ENCODE peak calls at places on chromosomes 4 and X, in four cellular contexts. One of them, this sample, is unnamed.

GRCh38 chr4:52069566-52069965 is 18.5 kb downstream of the SPATA18 start:
- DNase-seq in NCI-H2029 treated with DMSO at 0.1 percent for 48 hours: no peak
- DNase-seq in stimulated activated CD4-positive, alpha-beta T cell treated with anti-CD3 and anti-CD28 coated beads, TNF-alpha, amount 100 ng/mL, for 48 hours: no peak
- DNase-seq in activated CD4-positive, alpha-beta T cell treated with anti-CD3 and anti-CD28 coated beads, Interleukin-2, amount 10 ng/mL, durations not matched to agents 7 days and 5 days: no peak
- DNase-seq in this sample: no peak

GRCh38 chrX:154317391-154318000 is 21.9 kb downstream of the TKTL1 start:
- DNase-seq in stimulated activated CD4-positive, alpha-beta T cell treated with anti-CD3 and anti-CD28 coated beads, TNF-alpha, amount 100 ng/mL, for 48 hours: no peak
- DNase-seq in activated CD4-positive, alpha-beta T cell treated with anti-CD3 and anti-CD28 coated beads, Interleukin-2, amount 10 ng/mL, durations not matched to agents 7 days and 5 days: no peak
- DNase-seq in NCI-H2029 treated with DMSO at 0.1 percent for 48 hours: no peak
- DNase-seq in this sample: peak

GRCh38 chrX:44245730-44246129 is 97.7 kb downstream of the EFHC2 start:
- DNase-seq in stimulated activated CD4-positive, alpha-beta T cell treated with anti-CD3 and anti-CD28 coated beads, TNF-alpha, amount 100 ng/mL, for 48 hours: no peak
- DNase-seq in NCI-H2029 treated with DMSO at 0.1 percent for 48 hours: no peak
- DNase-seq in activated CD4-positive, alpha-beta T cell treated with anti-CD3 and anti-CD28 coated beads, Interleukin-2, amount 10 ng/mL, durations not matched to agents 7 days and 5 days: peak
- DNase-seq in this sample: no peak

GRCh38 chrX:13778916-13779315 is 38.0 kb downstream of the GPM6B start:
- DNase-seq in stimulated activated CD4-positive, alpha-beta T cell treated with anti-CD3 and anti-CD28 coated beads, TNF-alpha, amount 100 ng/mL, for 48 hours: no peak
- DNase-seq in NCI-H2029 treated with DMSO at 0.1 percent for 48 hours: no peak
- DNase-seq in activated CD4-positive, alpha-beta T cell treated with anti-CD3 and anti-CD28 coated beads, Interleukin-2, amount 10 ng/mL, durations not matched to agents 7 days and 5 days: no peak
- DNase-seq in this sample: no peak

GRCh38 chrX:126137899-126138298 is 28.2 kb downstream of the DCAF12L2 start:
- DNase-seq in stimulated activated CD4-positive, alpha-beta T cell treated with anti-CD3 and anti-CD28 coated beads, TNF-alpha, amount 100 ng/mL, for 48 hours: no peak
- DNase-seq in activated CD4-positive, alpha-beta T cell treated with anti-CD3 and anti-CD28 coated beads, Interleukin-2, amount 10 ng/mL, durations not matched to agents 7 days and 5 days: no peak
- DNase-seq in NCI-H2029 treated with DMSO at 0.1 percent for 48 hours: no peak
- DNase-seq in this sample: no peak

GRCh38 chrX:103686199-103687072 is at the start of gene MORF4L2:
- DNase-seq in stimulated activated CD4-positive, alpha-beta T cell treated with anti-CD3 and anti-CD28 coated beads, TNF-alpha, amount 100 ng/mL, for 48 hours: peak
- DNase-seq in activated CD4-positive, alpha-beta T cell treated with anti-CD3 and anti-CD28 coated beads, Interleukin-2, amount 10 ng/mL, durations not matched to agents 7 days and 5 days: peak
- DNase-seq in NCI-H2029 treated with DMSO at 0.1 percent for 48 hours: peak
- DNase-seq in this sample: peak

GRCh38 chr4:170226288-170226687 is 136.5 kb upstream of the AADAT start:
- DNase-seq in NCI-H2029 treated with DMSO at 0.1 percent for 48 hours: no peak
- DNase-seq in stimulated activated CD4-positive, alpha-beta T cell treated with anti-CD3 and anti-CD28 coated beads, TNF-alpha, amount 100 ng/mL, for 48 hours: no peak
- DNase-seq in activated CD4-positive, alpha-beta T cell treated with anti-CD3 and anti-CD28 coated beads, Interleukin-2, amount 10 ng/mL, durations not matched to agents 7 days and 5 days: no peak
- DNase-seq in this sample: peak

GRCh38 chrX:7330971-7331746 is 183.2 kb upstream of the PUDP start:
- DNase-seq in NCI-H2029 treated with DMSO at 0.1 percent for 48 hours: no peak
- DNase-seq in activated CD4-positive, alpha-beta T cell treated with anti-CD3 and anti-CD28 coated beads, Interleukin-2, amount 10 ng/mL, durations not matched to agents 7 days and 5 days: no peak
- DNase-seq in stimulated activated CD4-positive, alpha-beta T cell treated with anti-CD3 and anti-CD28 coated beads, TNF-alpha, amount 100 ng/mL, for 48 hours: no peak
- DNase-seq in this sample: no peak

GRCh38 chr4:14961292-14961691 is 41.0 kb upstream of the CPEB2 start:
- DNase-seq in stimulated activated CD4-positive, alpha-beta T cell treated with anti-CD3 and anti-CD28 coated beads, TNF-alpha, amount 100 ng/mL, for 48 hours: no peak
- DNase-seq in activated CD4-positive, alpha-beta T cell treated with anti-CD3 and anti-CD28 coated beads, Interleukin-2, amount 10 ng/mL, durations not matched to agents 7 days and 5 days: no peak
- DNase-seq in NCI-H2029 treated with DMSO at 0.1 percent for 48 hours: no peak
- DNase-seq in this sample: no peak

GRCh38 chrX:97602465-97603258 is 719.0 kb downstream of the RPA4 start:
- DNase-seq in activated CD4-positive, alpha-beta T cell treated with anti-CD3 and anti-CD28 coated beads, Interleukin-2, amount 10 ng/mL, durations not matched to agents 7 days and 5 days: no peak
- DNase-seq in stimulated activated CD4-positive, alpha-beta T cell treated with anti-CD3 and anti-CD28 coated beads, TNF-alpha, amount 100 ng/mL, for 48 hours: no peak
- DNase-seq in NCI-H2029 treated with DMSO at 0.1 percent for 48 hours: no peak
- DNase-seq in this sample: no peak

GRCh38 chrX:38151426-38151825 is 69.2 kb downstream of the SRPX start:
- DNase-seq in stimulated activated CD4-positive, alpha-beta T cell treated with anti-CD3 and anti-CD28 coated beads, TNF-alpha, amount 100 ng/mL, for 48 hours: no peak
- DNase-seq in NCI-H2029 treated with DMSO at 0.1 percent for 48 hours: no peak
- DNase-seq in activated CD4-positive, alpha-beta T cell treated with anti-CD3 and anti-CD28 coated beads, Interleukin-2, amount 10 ng/mL, durations not matched to agents 7 days and 5 days: no peak
- DNase-seq in this sample: no peak

GRCh38 chr4:91436556-91436955 is 867.2 kb upstream of the GRID2 start:
- DNase-seq in NCI-H2029 treated with DMSO at 0.1 percent for 48 hours: no peak
- DNase-seq in activated CD4-positive, alpha-beta T cell treated with anti-CD3 and anti-CD28 coated beads, Interleukin-2, amount 10 ng/mL, durations not matched to agents 7 days and 5 days: no peak
- DNase-seq in stimulated activated CD4-positive, alpha-beta T cell treated with anti-CD3 and anti-CD28 coated beads, TNF-alpha, amount 100 ng/mL, for 48 hours: no peak
- DNase-seq in this sample: no peak

GRCh38 chr4:121198261-121198660 is 34.1 kb upstream of the TNIP3 start:
- DNase-seq in activated CD4-positive, alpha-beta T cell treated with anti-CD3 and anti-CD28 coated beads, Interleukin-2, amount 10 ng/mL, durations not matched to agents 7 days and 5 days: no peak
- DNase-seq in stimulated activated CD4-positive, alpha-beta T cell treated with anti-CD3 and anti-CD28 coated beads, TNF-alpha, amount 100 ng/mL, for 48 hours: no peak
- DNase-seq in NCI-H2029 treated with DMSO at 0.1 percent for 48 hours: no peak
- DNase-seq in this sample: no peak

GRCh38 chrX:18422325-18422724 is 3.1 kb upstream of the CDKL5 start:
- DNase-seq in stimulated activated CD4-positive, alpha-beta T cell treated with anti-CD3 and anti-CD28 coated beads, TNF-alpha, amount 100 ng/mL, for 48 hours: no peak
- DNase-seq in activated CD4-positive, alpha-beta T cell treated with anti-CD3 and anti-CD28 coated beads, Interleukin-2, amount 10 ng/mL, durations not matched to agents 7 days and 5 days: no peak
- DNase-seq in NCI-H2029 treated with DMSO at 0.1 percent for 48 hours: no peak
- DNase-seq in this sample: no peak

GRCh38 chr4:119810001-119810400 is 181.4 kb upstream of the PDE5A start:
- DNase-seq in NCI-H2029 treated with DMSO at 0.1 percent for 48 hours: no peak
- DNase-seq in activated CD4-positive, alpha-beta T cell treated with anti-CD3 and anti-CD28 coated beads, Interleukin-2, amount 10 ng/mL, durations not matched to agents 7 days and 5 days: no peak
- DNase-seq in stimulated activated CD4-positive, alpha-beta T cell treated with anti-CD3 and anti-CD28 coated beads, TNF-alpha, amount 100 ng/mL, for 48 hours: no peak
- DNase-seq in this sample: no peak

GRCh38 chrX:150806827-150807226 is 91.6 kb downstream of the CD99L2 start:
- DNase-seq in stimulated activated CD4-positive, alpha-beta T cell treated with anti-CD3 and anti-CD28 coated beads, TNF-alpha, amount 100 ng/mL, for 48 hours: no peak
- DNase-seq in NCI-H2029 treated with DMSO at 0.1 percent for 48 hours: no peak
- DNase-seq in activated CD4-positive, alpha-beta T cell treated with anti-CD3 and anti-CD28 coated beads, Interleukin-2, amount 10 ng/mL, durations not matched to agents 7 days and 5 days: no peak
- DNase-seq in this sample: no peak

GRCh38 chrX:39795591-39795990 is 302.2 kb downstream of the BCOR start:
- DNase-seq in stimulated activated CD4-positive, alpha-beta T cell treated with anti-CD3 and anti-CD28 coated beads, TNF-alpha, amount 100 ng/mL, for 48 hours: no peak
- DNase-seq in activated CD4-positive, alpha-beta T cell treated with anti-CD3 and anti-CD28 coated beads, Interleukin-2, amount 10 ng/mL, durations not matched to agents 7 days and 5 days: no peak
- DNase-seq in NCI-H2029 treated with DMSO at 0.1 percent for 48 hours: no peak
- DNase-seq in this sample: no peak

GRCh38 chr4:7938513-7939376 is 916 bp downstream of the AFAP1 start:
- DNase-seq in stimulated activated CD4-positive, alpha-beta T cell treated with anti-CD3 and anti-CD28 coated beads, TNF-alpha, amount 100 ng/mL, for 48 hours: no peak
- DNase-seq in NCI-H2029 treated with DMSO at 0.1 percent for 48 hours: no peak
- DNase-seq in activated CD4-positive, alpha-beta T cell treated with anti-CD3 and anti-CD28 coated beads, Interleukin-2, amount 10 ng/mL, durations not matched to agents 7 days and 5 days: no peak
- DNase-seq in this sample: peak

GRCh38 chr4:188959424-188959823 is 820.2 kb downstream of the TRIML1 start:
- DNase-seq in NCI-H2029 treated with DMSO at 0.1 percent for 48 hours: no peak
- DNase-seq in stimulated activated CD4-positive, alpha-beta T cell treated with anti-CD3 and anti-CD28 coated beads, TNF-alpha, amount 100 ng/mL, for 48 hours: no peak
- DNase-seq in activated CD4-positive, alpha-beta T cell treated with anti-CD3 and anti-CD28 coated beads, Interleukin-2, amount 10 ng/mL, durations not matched to agents 7 days and 5 days: no peak
- DNase-seq in this sample: no peak

GRCh38 chr4:57190651-57191481 is 80.7 kb upstream of the IGFBP7 start:
- DNase-seq in activated CD4-positive, alpha-beta T cell treated with anti-CD3 and anti-CD28 coated beads, Interleukin-2, amount 10 ng/mL, durations not matched to agents 7 days and 5 days: peak
- DNase-seq in stimulated activated CD4-positive, alpha-beta T cell treated with anti-CD3 and anti-CD28 coated beads, TNF-alpha, amount 100 ng/mL, for 48 hours: no peak
- DNase-seq in NCI-H2029 treated with DMSO at 0.1 percent for 48 hours: no peak
- DNase-seq in this sample: peak

GRCh38 chrX:115560978-115561604 is at the start of gene PLS3:
- DNase-seq in stimulated activated CD4-positive, alpha-beta T cell treated with anti-CD3 and anti-CD28 coated beads, TNF-alpha, amount 100 ng/mL, for 48 hours: no peak
- DNase-seq in activated CD4-positive, alpha-beta T cell treated with anti-CD3 and anti-CD28 coated beads, Interleukin-2, amount 10 ng/mL, durations not matched to agents 7 days and 5 days: peak
- DNase-seq in NCI-H2029 treated with DMSO at 0.1 percent for 48 hours: no peak
- DNase-seq in this sample: peak

GRCh38 chr4:124401611-124402010 is 310.9 kb downstream of the ANKRD50 start:
- DNase-seq in stimulated activated CD4-positive, alpha-beta T cell treated with anti-CD3 and anti-CD28 coated beads, TNF-alpha, amount 100 ng/mL, for 48 hours: no peak
- DNase-seq in NCI-H2029 treated with DMSO at 0.1 percent for 48 hours: no peak
- DNase-seq in activated CD4-positive, alpha-beta T cell treated with anti-CD3 and anti-CD28 coated beads, Interleukin-2, amount 10 ng/mL, durations not matched to agents 7 days and 5 days: no peak
- DNase-seq in this sample: no peak

GRCh38 chr4:110515676-110516075 is 39.7 kb downstream of the ENPEP start:
- DNase-seq in stimulated activated CD4-positive, alpha-beta T cell treated with anti-CD3 and anti-CD28 coated beads, TNF-alpha, amount 100 ng/mL, for 48 hours: no peak
- DNase-seq in NCI-H2029 treated with DMSO at 0.1 percent for 48 hours: no peak
- DNase-seq in activated CD4-positive, alpha-beta T cell treated with anti-CD3 and anti-CD28 coated beads, Interleukin-2, amount 10 ng/mL, durations not matched to agents 7 days and 5 days: no peak
- DNase-seq in this sample: no peak

GRCh38 chrX:12372111-12372510 is 233.8 kb downstream of the FRMPD4 start:
- DNase-seq in activated CD4-positive, alpha-beta T cell treated with anti-CD3 and anti-CD28 coated beads, Interleukin-2, amount 10 ng/mL, durations not matched to agents 7 days and 5 days: no peak
- DNase-seq in NCI-H2029 treated with DMSO at 0.1 percent for 48 hours: no peak
- DNase-seq in stimulated activated CD4-positive, alpha-beta T cell treated with anti-CD3 and anti-CD28 coated beads, TNF-alpha, amount 100 ng/mL, for 48 hours: no peak
- DNase-seq in this sample: no peak

GRCh38 chr4:20538922-20539321 is 161.3 kb upstream of the PACRGL start:
- DNase-seq in stimulated activated CD4-positive, alpha-beta T cell treated with anti-CD3 and anti-CD28 coated beads, TNF-alpha, amount 100 ng/mL, for 48 hours: no peak
- DNase-seq in activated CD4-positive, alpha-beta T cell treated with anti-CD3 and anti-CD28 coated beads, Interleukin-2, amount 10 ng/mL, durations not matched to agents 7 days and 5 days: no peak
- DNase-seq in NCI-H2029 treated with DMSO at 0.1 percent for 48 hours: peak
- DNase-seq in this sample: no peak

GRCh38 chr4:171118091-171118490 is 695.1 kb upstream of the GALNTL6 start:
- DNase-seq in stimulated activated CD4-positive, alpha-beta T cell treated with anti-CD3 and anti-CD28 coated beads, TNF-alpha, amount 100 ng/mL, for 48 hours: no peak
- DNase-seq in activated CD4-positive, alpha-beta T cell treated with anti-CD3 and anti-CD28 coated beads, Interleukin-2, amount 10 ng/mL, durations not matched to agents 7 days and 5 days: no peak
- DNase-seq in NCI-H2029 treated with DMSO at 0.1 percent for 48 hours: no peak
- DNase-seq in this sample: no peak

GRCh38 chr4:76831475-76832390 is 66.2 kb downstream of the SOWAHB start:
- DNase-seq in stimulated activated CD4-positive, alpha-beta T cell treated with anti-CD3 and anti-CD28 coated beads, TNF-alpha, amount 100 ng/mL, for 48 hours: no peak
- DNase-seq in NCI-H2029 treated with DMSO at 0.1 percent for 48 hours: no peak
- DNase-seq in activated CD4-positive, alpha-beta T cell treated with anti-CD3 and anti-CD28 coated beads, Interleukin-2, amount 10 ng/mL, durations not matched to agents 7 days and 5 days: no peak
- DNase-seq in this sample: no peak

GRCh38 chr4:53267026-53267425 is 98.8 kb downstream of the SCFD2 start:
- DNase-seq in stimulated activated CD4-positive, alpha-beta T cell treated with anti-CD3 and anti-CD28 coated beads, TNF-alpha, amount 100 ng/mL, for 48 hours: no peak
- DNase-seq in activated CD4-positive, alpha-beta T cell treated with anti-CD3 and anti-CD28 coated beads, Interleukin-2, amount 10 ng/mL, durations not matched to agents 7 days and 5 days: no peak
- DNase-seq in NCI-H2029 treated with DMSO at 0.1 percent for 48 hours: no peak
- DNase-seq in this sample: no peak

GRCh38 chrX:42565739-42566138 is 212.2 kb downstream of the PPP1R2C start:
- DNase-seq in activated CD4-positive, alpha-beta T cell treated with anti-CD3 and anti-CD28 coated beads, Interleukin-2, amount 10 ng/mL, durations not matched to agents 7 days and 5 days: no peak
- DNase-seq in stimulated activated CD4-positive, alpha-beta T cell treated with anti-CD3 and anti-CD28 coated beads, TNF-alpha, amount 100 ng/mL, for 48 hours: no peak
- DNase-seq in NCI-H2029 treated with DMSO at 0.1 percent for 48 hours: no peak
- DNase-seq in this sample: no peak

GRCh38 chrX:72255445-72255844 is 16.6 kb upstream of the ERCC6L start:
- DNase-seq in NCI-H2029 treated with DMSO at 0.1 percent for 48 hours: peak
- DNase-seq in activated CD4-positive, alpha-beta T cell treated with anti-CD3 and anti-CD28 coated beads, Interleukin-2, amount 10 ng/mL, durations not matched to agents 7 days and 5 days: no peak
- DNase-seq in stimulated activated CD4-positive, alpha-beta T cell treated with anti-CD3 and anti-CD28 coated beads, TNF-alpha, amount 100 ng/mL, for 48 hours: no peak
- DNase-seq in this sample: peak

GRCh38 chr4:38574559-38575333 is 89.3 kb upstream of the KLF3 start:
- DNase-seq in stimulated activated CD4-positive, alpha-beta T cell treated with anti-CD3 and anti-CD28 coated beads, TNF-alpha, amount 100 ng/mL, for 48 hours: no peak
- DNase-seq in NCI-H2029 treated with DMSO at 0.1 percent for 48 hours: peak
- DNase-seq in activated CD4-positive, alpha-beta T cell treated with anti-CD3 and anti-CD28 coated beads, Interleukin-2, amount 10 ng/mL, durations not matched to agents 7 days and 5 days: no peak
- DNase-seq in this sample: peak

GRCh38 chr4:10958226-10958856 is 273.8 kb upstream of the CLNK start:
- DNase-seq in NCI-H2029 treated with DMSO at 0.1 percent for 48 hours: no peak
- DNase-seq in activated CD4-positive, alpha-beta T cell treated with anti-CD3 and anti-CD28 coated beads, Interleukin-2, amount 10 ng/mL, durations not matched to agents 7 days and 5 days: no peak
- DNase-seq in stimulated activated CD4-positive, alpha-beta T cell treated with anti-CD3 and anti-CD28 coated beads, TNF-alpha, amount 100 ng/mL, for 48 hours: no peak
- DNase-seq in this sample: no peak